ENCODE peak calls at places on chromosomes 13 and 19, in ten cellular contexts. Y is tibial nerve, R is colonic mucosa, Q is AG04450, B is transverse colon, H is left lung, T is upper lobe of right lung, D is uterus, P is psoas muscle, Z is A549. L is an unnamed sample.

GRCh38 chr13:50612717-50613116 is 230.8 kb downstream of the DLEU7 start:
- DNase-seq in Y (no peak), R (no peak), Q (no peak), B (no peak), H (no peak), T (no peak), D (no peak), P (no peak), Z (no peak), L (no peak)

GRCh38 chr19:49393871-49394270 is 5.8 kb downstream of the KASH5 start:
- DNase-seq in Y (no peak), R (no peak), Q (no peak), B (no peak), H (no peak), T (no peak), D (no peak), P (no peak), Z (no peak), L (peak; percentile 51)

GRCh38 chr13:36293497-36293896 is 4.1 kb downstream of the CCDC169 start:
- DNase-seq in Y (no peak), R (no peak), Q (no peak), B (no peak), H (no peak), T (no peak), D (no peak), P (no peak), Z (no peak), L (no peak)

GRCh38 chr19:45716314-45717130 is 14.2 kb downstream of the FBXO46 start:
- DNase-seq in Y (peak; percentile 35), R (peak; percentile 44), Q (no peak), B (peak; percentile 51), H (no peak), T (no peak), D (no peak), P (no peak), Z (peak; percentile 50), L (no peak)

GRCh38 chr19:30070198-30070969 is 128.3 kb downstream of the URI1 start:
- DNase-seq in Y (no peak), R (no peak), Q (no peak), B (peak; percentile 4), H (no peak), T (peak; percentile 57), D (no peak), P (peak; percentile 31), Z (no peak), L (peak; percentile 4)

GRCh38 chr19:39518975-39519374 is 4.0 kb downstream of the SELENOV start:
- DNase-seq in Y (no peak), R (no peak), Q (no peak), B (no peak), H (no peak), T (no peak), D (no peak), P (no peak), Z (no peak), L (no peak)

GRCh38 chr13:109576331-109576813 is 210.0 kb downstream of the IRS2 start:
- DNase-seq in Y (no peak), R (peak; percentile 35), Q (no peak), B (peak; percentile 27), H (no peak), T (no peak), D (no peak), P (no peak), Z (peak; percentile 6), L (no peak)

GRCh38 chr13:36362251-36362650 is 16.1 kb upstream of the SPART start:
- DNase-seq in Y (no peak), R (no peak), Q (peak; percentile 38), B (no peak), H (no peak), T (no peak), D (no peak), P (no peak), Z (no peak), L (no peak)

GRCh38 chr13:52846567-52847321 is 1.7 kb downstream of the PCDH8 start:
- DNase-seq in Y (peak; percentile 48), R (peak; percentile 63), Q (no peak), B (peak; percentile 54), H (peak; percentile 47), T (peak; percentile 73), D (no peak), P (peak; percentile 78), Z (no peak), L (no peak)

GRCh38 chr19:3469638-3470499 is 10.5 kb downstream of the SMIM24 start:
- DNase-seq in Y (no peak), R (no peak), Q (no peak), B (no peak), H (no peak), T (peak; percentile 62), D (no peak), P (peak; percentile 65), Z (no peak), L (no peak)
- TF ChIP-seq CTCF in Y (no peak), R (no peak), Q (no peak), B (no peak), H (no peak), T (no peak), D (no peak), P (no peak), Z (peak; percentile 13), L (peak; percentile 41)

GRCh38 chr19:2039082-2039958 is 11.7 kb downstream of the MKNK2 start:
- DNase-seq in Y (no peak), R (no peak), Q (no peak), B (no peak), H (no peak), T (peak; percentile 64), D (no peak), P (peak; percentile 78), Z (no peak), L (peak; percentile 66)

GRCh38 chr19:2036424-2036823 is 14.6 kb downstream of the MKNK2 start:
- DNase-seq in Y (no peak), R (no peak), Q (no peak), B (no peak), H (no peak), T (no peak), D (no peak), P (peak; percentile 48), Z (no peak), L (no peak)

GRCh38 chr19:2038284-2039081 is 12.6 kb downstream of the MKNK2 start:
- DNase-seq in Y (no peak), R (no peak), Q (no peak), B (no peak), H (no peak), T (peak; percentile 63), D (no peak), P (peak; percentile 61), Z (no peak), L (no peak)

GRCh38 chr19:2035590-2035991 is 15.5 kb downstream of the MKNK2 start:
- DNase-seq in Y (no peak), R (no peak), Q (no peak), B (no peak), H (no peak), T (peak; percentile 67), D (no peak), P (peak; percentile 68), Z (no peak), L (no peak)

GRCh38 chr19:2037676-2038255 is 13.3 kb downstream of the MKNK2 start:
- DNase-seq in Y (no peak), R (no peak), Q (no peak), B (no peak), H (no peak), T (peak; percentile 60), D (no peak), P (peak; percentile 62), Z (no peak), L (no peak)
- H3K4me3 ChIP-seq in Y (no peak overlapping the region), R (no peak overlapping the region), Q (no peak overlapping the region), B (no peak overlapping the region), H (no peak overlapping the region), T (no peak overlapping the region), D (no peak overlapping the region), P (no peak overlapping the region), Z (no peak overlapping the region), L (no peak overlapping the region)

GRCh38 chr19:58434217-58434616 is 5.7 kb downstream of the ZNF132 start:
- DNase-seq in Y (no peak), R (no peak), Q (no peak), B (no peak), H (no peak), T (no peak), D (no peak), P (no peak), Z (no peak), L (no peak)
- H3K9me3 ChIP-seq in Y (peaks cover 42% of the 10 kb centered on the region), R (peaks cover 22% of the 10 kb centered on the region), Q (peaks cover 94% of the 10 kb centered on the region), B (peaks cover 86% of the 10 kb centered on the region), H (peaks cover 20% of the 10 kb centered on the region), T (peaks cover 83% of the 10 kb centered on the region), D (no peaks in the 10 kb centered on the region), P (peaks cover 98% of the 10 kb centered on the region), Z (peaks cover 96% of the 10 kb centered on the region), L (peaks cover 59% of the 10 kb centered on the region)

GRCh38 chr19:35796645-35797542 is 15.8 kb downstream of the PRODH2 start:
- DNase-seq in Y (no peak), R (no peak), Q (no peak), B (no peak), H (no peak), T (no peak), D (no peak), P (no peak), Z (no peak), L (no peak)

GRCh38 chr19:35805518-35806102 is 7.0 kb downstream of the PRODH2 start:
- DNase-seq in Y (no peak), R (no peak), Q (no peak), B (no peak), H (no peak), T (no peak), D (no peak), P (no peak), Z (no peak), L (no peak)

GRCh38 chr19:35797663-35798062 is 15.0 kb downstream of the PRODH2 start:
- DNase-seq in Y (no peak), R (no peak), Q (no peak), B (no peak), H (no peak), T (peak; percentile 67), D (no peak), P (no peak), Z (no peak), L (no peak)

GRCh38 chr19:35806597-35806996 is 6.0 kb downstream of the PRODH2 start:
- DNase-seq in Y (no peak), R (no peak), Q (no peak), B (no peak), H (no peak), T (no peak), D (no peak), P (no peak), Z (no peak), L (no peak)

DNA sequence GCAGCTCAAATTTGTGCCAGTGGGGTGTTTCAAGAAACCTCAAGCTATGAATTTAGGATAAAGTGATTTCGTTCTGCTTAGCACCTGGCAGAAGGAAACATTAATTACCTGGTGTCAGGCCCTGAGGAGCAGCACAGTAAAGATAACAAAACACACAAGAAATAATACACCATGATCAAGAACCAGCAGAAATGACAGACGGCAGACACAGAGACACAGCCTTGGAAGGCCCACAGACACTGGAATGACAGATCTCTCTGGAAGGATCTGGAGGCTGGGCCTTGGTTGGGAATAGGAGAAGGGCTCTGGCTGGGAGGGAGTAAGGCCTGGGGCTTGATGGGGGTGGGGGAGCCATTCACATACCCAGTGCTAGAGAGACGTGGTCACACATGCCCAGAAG is 10.8 kb downstream of the PRODH2 start:
- DNase-seq in Y (no peak), R (no peak), Q (no peak), B (no peak), H (no peak), T (no peak), D (no peak), P (no peak), Z (no peak), L (no peak)
- TF ChIP-seq CTCF in Y (no peak), R (no peak), Q (no peak), B (no peak), H (no peak), T (no peak), D (no peak), P (no peak), Z (no peak), L (no peak)

L was measured in WERI-Rb-1.